ENCODE peak calls at places on chromosome 16, in four cellular contexts. One of them, this sample, is unnamed.

GRCh38 chr16:4318171-4318910 is 2.5 kb downstream of the GLIS2 start:
- DNase-seq in GM12878: no peak
- DNase-seq in IMR-90: no peak
- DNase-seq in K562: no peak
- DNase-seq in this sample: no peak

GRCh38 chr16:31395647-31396046 is 2.5 kb downstream of the ITGAD start:
- DNase-seq in K562: no peak
- DNase-seq in GM12878: no peak
- DNase-seq in IMR-90: no peak
- DNase-seq in this sample: no peak

GRCh38 chr16:19363741-19364140 is 53.9 kb upstream of the TMC5 start:
- DNase-seq in K562: no peak
- DNase-seq in GM12878: no peak
- DNase-seq in IMR-90: no peak
- DNase-seq in this sample: no peak

GRCh38 chr16:50093607-50094570 is 28.1 kb downstream of the HEATR3 start:
- DNase-seq in GM12878: no peak
- DNase-seq in IMR-90: no peak
- DNase-seq in K562: no peak
- DNase-seq in this sample: no peak

GRCh38 chr16:11302977-11303376 is 21.8 kb upstream of the PRM1 start:
- DNase-seq in GM12878: no peak
- DNase-seq in K562: no peak
- DNase-seq in IMR-90: no peak
- DNase-seq in this sample: no peak

GRCh38 chr16:51431517-51432241 is 280.6 kb upstream of the SALL1 start:
- DNase-seq in K562: no peak
- DNase-seq in IMR-90: peak; percentile 99
- DNase-seq in GM12878: no peak
- DNase-seq in this sample: no peak

GRCh38 chr16:10907757-10908045 is 30.7 kb downstream of the CIITA start:
- DNase-seq in GM12878: no peak
- DNase-seq in K562: no peak
- DNase-seq in IMR-90: no peak
- DNase-seq in this sample: no peak

GRCh38 chr16:85392756-85393673 is 220.1 kb upstream of the GSE1 start:
- DNase-seq in GM12878: no peak
- DNase-seq in K562: no peak
- DNase-seq in IMR-90: no peak
- DNase-seq in this sample: no peak

GRCh38 chr16:12260119-12260646 is 283.6 kb downstream of the SNX29 start:
- DNase-seq in GM12878: no peak
- DNase-seq in K562: no peak
- DNase-seq in IMR-90: no peak
- DNase-seq in this sample: no peak

GRCh38 chr16:68617735-68618134 is 27.4 kb upstream of the CDH3 start:
- DNase-seq in K562: no peak
- DNase-seq in GM12878: no peak
- DNase-seq in IMR-90: no peak
- DNase-seq in this sample: no peak

GRCh38 chr16:17155480-17155879 is 315.3 kb downstream of the XYLT1 start:
- DNase-seq in GM12878: no peak
- DNase-seq in IMR-90: no peak
- DNase-seq in K562: no peak
- DNase-seq in this sample: no peak

GRCh38 chr16:56269824-56270684 is 78.8 kb downstream of the GNAO1 start:
- DNase-seq in IMR-90: peak; percentile 86
- DNase-seq in GM12878: no peak
- DNase-seq in K562: no peak
- DNase-seq in this sample: peak; percentile 29

GRCh38 chr16:4505356-4506153 is 29.4 kb downstream of the HMOX2 start:
- DNase-seq in K562: no peak
- DNase-seq in IMR-90: no peak
- DNase-seq in GM12878: peak; percentile 70
- DNase-seq in this sample: no peak

GRCh38 chr16:65375651-65376050 is 253.8 kb upstream of the CDH11 start:
- DNase-seq in GM12878: no peak
- DNase-seq in K562: no peak
- DNase-seq in IMR-90: peak; percentile 58
- DNase-seq in this sample: no peak

GRCh38 chr16:67847064-67847861 is at the start of gene CENPT:
- DNase-seq in K562: peak; percentile 77
- DNase-seq in IMR-90: peak; percentile 64
- DNase-seq in GM12878: no peak
- DNase-seq in this sample: no peak

GRCh38 chr16:84156342-84156784 is 11.3 kb downstream of the DNAAF1 start:
- DNase-seq in K562: no peak
- DNase-seq in GM12878: no peak
- DNase-seq in IMR-90: no peak
- DNase-seq in this sample: no peak

GRCh38 chr16:77211880-77212735 is 12.9 kb downstream of the SYCE1L start:
- DNase-seq in GM12878: no peak
- DNase-seq in IMR-90: no peak
- DNase-seq in K562: peak; percentile 88
- DNase-seq in this sample: peak; percentile 80

GRCh38 chr16:69363281-69363717 is 11.7 kb upstream of the TMED6 start:
- DNase-seq in K562: no peak
- DNase-seq in GM12878: no peak
- DNase-seq in IMR-90: no peak
- DNase-seq in this sample: no peak

GRCh38 chr16:11674818-11675560 is 6.7 kb downstream of the SNN start:
- DNase-seq in GM12878: no peak
- DNase-seq in K562: no peak
- DNase-seq in IMR-90: peak; percentile 51
- DNase-seq in this sample: no peak

GRCh38 chr16:67372664-67373063 is 20.6 kb downstream of the TPPP3 start:
- DNase-seq in IMR-90: peak; percentile 36
- DNase-seq in K562: no peak
- DNase-seq in GM12878: no peak
- DNase-seq in this sample: no peak

GRCh38 chr16:68446941-68447675 is 1.2 kb downstream of the SMPD3 start:
- DNase-seq in GM12878: no peak
- DNase-seq in K562: no peak
- DNase-seq in IMR-90: no peak
- DNase-seq in this sample: no peak

GRCh38 chr16:28318042-28318597 is 25.8 kb downstream of the SBK1 start:
- DNase-seq in IMR-90: no peak
- DNase-seq in K562: no peak
- DNase-seq in GM12878: no peak
- DNase-seq in this sample: no peak

GRCh38 chr16:71491032-71491431 is 1.9 kb upstream of the ZNF19 start:
- DNase-seq in GM12878: no peak
- DNase-seq in IMR-90: no peak
- DNase-seq in K562: no peak
- DNase-seq in this sample: no peak

GRCh38 chr16:79329967-79330366 is 270.6 kb downstream of the MAF start:
- DNase-seq in K562: no peak
- DNase-seq in IMR-90: no peak
- DNase-seq in GM12878: no peak
- DNase-seq in this sample: no peak

GRCh38 chr16:89197033-89197632 is 3.2 kb downstream of the SLC22A31 start:
- DNase-seq in GM12878: no peak
- DNase-seq in K562: no peak
- DNase-seq in IMR-90: no peak
- DNase-seq in this sample: no peak

GRCh38 chr16:83517398-83517797 is 290.4 kb upstream of the HSBP1 start:
- DNase-seq in K562: no peak
- DNase-seq in IMR-90: no peak
- DNase-seq in GM12878: no peak
- DNase-seq in this sample: no peak

GRCh38 chr16:25606069-25606468 is 85.7 kb upstream of the HS3ST4 start:
- DNase-seq in GM12878: no peak
- DNase-seq in K562: no peak
- DNase-seq in IMR-90: no peak
- DNase-seq in this sample: no peak

GRCh38 chr16:85460252-85460982 is 152.7 kb upstream of the GSE1 start:
- DNase-seq in IMR-90: no peak
- DNase-seq in GM12878: no peak
- DNase-seq in K562: peak; percentile 54
- DNase-seq in this sample: no peak

GRCh38 chr16:66662445-66663194 is 33.9 kb downstream of the CMTM4 start:
- DNase-seq in K562: peak; percentile 35
- DNase-seq in GM12878: no peak
- DNase-seq in IMR-90: peak; percentile 44
- DNase-seq in this sample: no peak

GRCh38 chr16:77322757-77323156 is 112.1 kb downstream of the ADAMTS18 start:
- DNase-seq in IMR-90: no peak
- DNase-seq in GM12878: no peak
- DNase-seq in K562: no peak
- DNase-seq in this sample: no peak

GRCh38 chr16:56189990-56190902 is 1.0 kb upstream of the GNAO1 start:
- DNase-seq in IMR-90: no peak
- DNase-seq in GM12878: no peak
- DNase-seq in K562: no peak
- DNase-seq in this sample: peak; percentile 75

GRCh38 chr16:71902656-71903365 is 7.5 kb downstream of the IST1 start:
- DNase-seq in GM12878: no peak
- DNase-seq in K562: no peak
- DNase-seq in IMR-90: no peak
- DNase-seq in this sample: no peak

GRCh38 chr16:51952500-51952899 is 594.4 kb downstream of the TOX3 start:
- DNase-seq in IMR-90: peak; percentile 20
- DNase-seq in K562: no peak
- DNase-seq in GM12878: no peak
- DNase-seq in this sample: no peak

GRCh38 chr16:75196826-75197225 is 10.1 kb downstream of the CTRB2 start:
- DNase-seq in IMR-90: no peak
- DNase-seq in GM12878: no peak
- DNase-seq in K562: no peak
- DNase-seq in this sample: no peak

GRCh38 chr16:50627419-50627818 is 53.7 kb downstream of the SNX20 start:
- DNase-seq in GM12878: no peak
- DNase-seq in K562: no peak
- DNase-seq in IMR-90: no peak
- DNase-seq in this sample: peak; percentile 58

DNA sequence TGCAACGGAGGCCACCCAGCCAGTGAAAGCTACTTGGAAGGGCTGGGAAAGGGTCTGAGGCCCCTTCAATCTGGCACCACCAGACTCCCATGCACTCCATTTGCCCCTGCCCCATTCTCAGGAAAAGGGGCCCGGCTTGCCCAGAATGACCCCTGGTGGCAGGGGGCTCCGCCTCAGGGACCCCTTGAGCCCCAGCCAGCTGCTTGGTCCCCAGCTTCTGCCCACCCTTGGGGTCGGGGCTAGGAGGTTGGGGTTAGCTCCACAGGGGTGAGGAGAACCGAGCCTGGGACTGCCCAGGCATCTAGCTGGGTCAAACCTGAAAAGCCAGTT is 1.3 kb downstream of the RHBDF1 start:
- DNase-seq in K562: no peak
- DNase-seq in IMR-90: no peak
- DNase-seq in GM12878: no peak
- DNase-seq in this sample: no peak
- TF ChIP-seq CHD1 in K562: no peak
- TF ChIP-seq CHD1 in IMR-90: no peak
- TF ChIP-seq CHD1 in GM12878: no peak
- TF ChIP-seq CHD1 in this sample: no peak

GRCh38 chr16:9260665-9261064 is 169.2 kb downstream of the HAPSTR1 start:
- DNase-seq in GM12878: no peak
- DNase-seq in K562: no peak
- DNase-seq in IMR-90: no peak
- DNase-seq in this sample: no peak
- TF ChIP-seq CHD1 in GM12878: no peak
- TF ChIP-seq CHD1 in K562: no peak
- TF ChIP-seq CHD1 in IMR-90: no peak
- TF ChIP-seq CHD1 in this sample: no peak

DNA sequence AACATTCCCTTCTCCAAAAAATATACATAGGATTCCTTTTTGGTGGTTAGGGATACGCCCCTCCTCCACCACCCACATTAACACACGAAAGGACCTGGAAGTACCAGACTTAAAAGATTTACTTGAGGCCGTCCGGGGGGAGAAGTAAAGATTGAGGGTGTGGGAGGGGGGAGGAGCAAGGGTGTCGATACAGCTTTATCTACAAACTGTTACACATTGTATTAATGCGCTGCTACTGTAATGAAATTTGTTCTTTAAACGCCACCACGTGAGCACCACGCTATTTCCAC is 496 bp downstream of the PALB2 start:
- DNase-seq in K562: no peak
- DNase-seq in IMR-90: no peak
- DNase-seq in GM12878: no peak
- DNase-seq in this sample: peak; percentile 9
- TF ChIP-seq CHD1 in K562: no peak
- TF ChIP-seq CHD1 in IMR-90: no peak
- TF ChIP-seq CHD1 in GM12878: no peak
- TF ChIP-seq CHD1 in this sample: no peak

DNA sequence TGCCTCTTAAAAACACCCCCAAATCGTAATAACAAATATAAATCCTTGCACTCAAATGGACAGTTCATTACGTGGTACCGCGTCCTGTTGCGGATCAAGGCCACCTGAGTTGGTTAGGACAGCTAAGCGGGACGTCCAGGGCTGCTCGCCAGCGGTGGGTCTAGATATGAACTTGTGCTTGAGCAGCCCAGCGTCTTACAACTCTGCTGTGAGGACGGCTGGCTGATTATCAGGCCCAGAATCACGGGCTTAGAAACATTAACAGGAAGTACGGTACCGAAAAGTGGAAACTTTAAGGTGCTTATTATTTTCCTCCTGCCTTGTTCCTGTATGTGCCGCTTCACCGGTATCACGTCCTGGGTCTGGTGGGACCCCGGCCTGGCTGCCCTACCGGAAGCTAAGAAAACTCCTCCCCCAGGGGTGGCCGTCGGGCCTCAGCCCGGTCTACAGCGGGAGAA is 832 bp upstream of the SRRM2 start:
- DNase-seq in GM12878: no peak
- DNase-seq in IMR-90: no peak
- DNase-seq in K562: no peak
- DNase-seq in this sample: no peak
- TF ChIP-seq CHD1 in GM12878: no peak
- TF ChIP-seq CHD1 in IMR-90: no peak
- TF ChIP-seq CHD1 in K562: no peak
- TF ChIP-seq CHD1 in this sample: no peak

DNA sequence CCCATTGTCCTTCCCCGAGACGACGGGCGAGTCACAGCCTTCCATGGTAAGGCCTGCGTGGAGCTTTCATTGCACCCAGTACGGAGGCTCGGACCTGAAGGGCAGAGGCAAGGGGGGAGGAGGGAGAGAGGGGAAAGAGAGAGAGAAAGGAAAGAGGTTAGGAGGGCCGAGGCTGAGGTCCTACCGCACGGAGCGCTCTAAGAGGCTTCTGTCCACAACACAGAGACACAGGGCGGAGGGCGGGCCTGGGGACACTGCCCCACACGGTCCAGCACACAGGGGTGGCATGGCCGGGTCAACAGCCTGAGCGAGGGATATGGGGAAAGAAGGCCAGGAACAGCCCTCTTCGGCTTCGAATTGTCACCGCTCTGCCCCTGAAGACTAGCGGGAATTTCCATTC is 87.8 kb downstream of the ZFHX3 start:
- DNase-seq in IMR-90: no peak
- DNase-seq in GM12878: no peak
- DNase-seq in K562: no peak
- DNase-seq in this sample: no peak
- TF ChIP-seq CHD1 in IMR-90: no peak
- TF ChIP-seq CHD1 in GM12878: no peak
- TF ChIP-seq CHD1 in K562: no peak
- TF ChIP-seq CHD1 in this sample: no peak